ENCODE peak calls at places on chromosomes 7 and 10, in four cellular contexts. V is lung microvascular endothelial cell, G is MCF 10A, P is cerebellum. E is an unnamed sample.

GRCh38 chr10:84007482-84007881 is 131.8 kb upstream of the GHITM start:
- DNase-seq in V (no peak), G (peak; percentile 7), P (no peak), E (no peak)

GRCh38 chr10:121436630-121437311 is 161.5 kb downstream of the FGFR2 start:
- DNase-seq in V (no peak), G (no peak), P (no peak), E (no peak)

GRCh38 chr10:80996615-80997193 is 459.0 kb downstream of the SH2D4B start:
- DNase-seq in V (no peak), G (no peak), P (no peak), E (no peak)

GRCh38 chr10:60801538-60801937 is 23.3 kb downstream of the CDK1 start:
- DNase-seq in V (peak; percentile 29), G (no peak), P (no peak), E (peak; percentile 38)

GRCh38 chr7:70693300-70693689 is 438.6 kb upstream of the GALNT17 start:
- DNase-seq in V (no peak), G (no peak), P (no peak), E (no peak)

GRCh38 chr10:114703377-114704125 is 45.5 kb upstream of the ABLIM1 start:
- DNase-seq in V (peak; percentile 73), G (peak; percentile 48), P (no peak), E (peak; percentile 53)

GRCh38 chr7:26515462-26515861 is 223.8 kb downstream of the SNX10 start:
- DNase-seq in V (no peak), G (peak; percentile 92), P (peak; percentile 44), E (peak; percentile 34)

GRCh38 chr10:127971101-127971946 is 64.4 kb downstream of the PTPRE start:
- DNase-seq in V (no peak), G (no peak), P (no peak), E (no peak)

GRCh38 chr7:6376820-6377219 is 70.9 kb downstream of the DAGLB start:
- DNase-seq in V (no peak), G (no peak), P (no peak), E (no peak)

GRCh38 chr7:27182861-27183681 is 2.0 kb downstream of the HOXA11 start:
- DNase-seq in V (no peak), G (no peak), P (no peak), E (no peak)

GRCh38 chr10:33441561-33441960 is 107.1 kb upstream of the NRP1 start:
- DNase-seq in V (no peak), G (no peak), P (no peak), E (peak; percentile 42)

GRCh38 chr10:127012769-127013152 is 107.5 kb downstream of the DOCK1 start:
- DNase-seq in V (peak; percentile 57), G (peak; percentile 79), P (peak; percentile 18), E (peak; percentile 74)

E was measured in PC-3.